ENCODE peak calls at places on chromosomes 12 and 14, in eight cellular contexts. One of them, this sample, is unnamed.
A peak's percentile ranks its signal among the peaks of the same experiment; 100 is the strongest.

GRCh38 chr12:5708371-5708770 is 236.7 kb downstream of the ANO2 start:
- DNase-seq in IMR-90: no peak
- DNase-seq in GM23338: no peak
- DNase-seq in cardiac muscle cell: no peak
- DNase-seq in tibial nerve: no peak
- DNase-seq in ovary: no peak
- DNase-seq in pancreas: no peak
- DNase-seq in tibial artery: no peak
- DNase-seq in this sample: no peak

GRCh38 chr14:67485501-67486095 is 2.9 kb downstream of the TMEM229B start:
- DNase-seq in IMR-90: no peak
- DNase-seq in GM23338: peak; percentile 29
- DNase-seq in cardiac muscle cell: peak; percentile 67
- DNase-seq in tibial nerve: no peak
- DNase-seq in ovary: no peak
- DNase-seq in pancreas: no peak
- DNase-seq in tibial artery: no peak
- DNase-seq in this sample: no peak

GRCh38 chr12:15956010-15956409 is 44.9 kb downstream of the DERA start:
- DNase-seq in IMR-90: no peak
- DNase-seq in GM23338: no peak
- DNase-seq in cardiac muscle cell: no peak
- DNase-seq in tibial nerve: no peak
- DNase-seq in ovary: no peak
- DNase-seq in pancreas: no peak
- DNase-seq in tibial artery: no peak
- DNase-seq in this sample: no peak

GRCh38 chr14:96274122-96274910 is 18.3 kb downstream of the BDKRB1 start:
- DNase-seq in IMR-90: peak; percentile 97
- DNase-seq in GM23338: no peak
- DNase-seq in cardiac muscle cell: peak; percentile 82
- DNase-seq in tibial nerve: no peak
- DNase-seq in ovary: no peak
- DNase-seq in pancreas: no peak
- DNase-seq in tibial artery: no peak
- DNase-seq in this sample: no peak

GRCh38 chr14:84006643-84007137 is 1523.3 kb upstream of the FLRT2 start:
- DNase-seq in IMR-90: no peak
- DNase-seq in GM23338: peak; percentile 33
- DNase-seq in cardiac muscle cell: peak; percentile 43
- DNase-seq in tibial nerve: no peak
- DNase-seq in ovary: no peak
- DNase-seq in pancreas: no peak
- DNase-seq in tibial artery: no peak
- DNase-seq in this sample: no peak

GRCh38 chr12:120925740-120926563 is 21.8 kb upstream of the SPPL3 start:
- DNase-seq in IMR-90: no peak
- DNase-seq in GM23338: peak; percentile 59
- DNase-seq in cardiac muscle cell: no peak
- DNase-seq in tibial nerve: no peak
- DNase-seq in ovary: no peak
- DNase-seq in pancreas: no peak
- DNase-seq in tibial artery: no peak
- DNase-seq in this sample: no peak

GRCh38 chr12:88431245-88431644 is 149.0 kb downstream of the KITLG start:
- DNase-seq in IMR-90: no peak
- DNase-seq in GM23338: no peak
- DNase-seq in cardiac muscle cell: no peak
- DNase-seq in tibial nerve: no peak
- DNase-seq in ovary: no peak
- DNase-seq in pancreas: no peak
- DNase-seq in tibial artery: no peak
- DNase-seq in this sample: no peak

GRCh38 chr12:14417717-14418116 is 52.2 kb downstream of the ATF7IP start:
- DNase-seq in IMR-90: peak; percentile 92
- DNase-seq in GM23338: peak; percentile 96
- DNase-seq in cardiac muscle cell: peak; percentile 93
- DNase-seq in tibial nerve: peak; percentile 24
- DNase-seq in ovary: no peak
- DNase-seq in pancreas: peak; percentile 43
- DNase-seq in tibial artery: no peak
- DNase-seq in this sample: peak; percentile 77

GRCh38 chr14:60250318-60251035 is 1.5 kb downstream of the PPM1A start:
- DNase-seq in IMR-90: peak; percentile 9
- DNase-seq in GM23338: peak; percentile 23
- DNase-seq in cardiac muscle cell: peak; percentile 20
- DNase-seq in tibial nerve: no peak
- DNase-seq in ovary: no peak
- DNase-seq in pancreas: no peak
- DNase-seq in tibial artery: no peak
- DNase-seq in this sample: no peak

GRCh38 chr14:83799230-83799629 is 1730.7 kb upstream of the FLRT2 start:
- DNase-seq in IMR-90: no peak
- DNase-seq in GM23338: no peak
- DNase-seq in cardiac muscle cell: no peak
- DNase-seq in tibial nerve: no peak
- DNase-seq in ovary: no peak
- DNase-seq in pancreas: no peak
- DNase-seq in tibial artery: no peak
- DNase-seq in this sample: no peak

GRCh38 chr12:125167658-125168057 is 102.4 kb downstream of the AACS start:
- DNase-seq in IMR-90: no peak
- DNase-seq in GM23338: no peak
- DNase-seq in cardiac muscle cell: no peak
- DNase-seq in tibial nerve: no peak
- DNase-seq in ovary: no peak
- DNase-seq in pancreas: no peak
- DNase-seq in tibial artery: no peak
- DNase-seq in this sample: no peak

GRCh38 chr14:104865069-104865630 is at the start of gene CEP170B:
- DNase-seq in IMR-90: peak; percentile 21
- DNase-seq in GM23338: peak; percentile 57
- DNase-seq in cardiac muscle cell: peak; percentile 48
- DNase-seq in tibial nerve: no peak
- DNase-seq in ovary: no peak
- DNase-seq in pancreas: peak; percentile 43
- DNase-seq in tibial artery: peak; percentile 68
- DNase-seq in this sample: peak; percentile 27

GRCh38 chr14:54782803-54783659 is 119.6 kb downstream of the GCH1 start:
- DNase-seq in IMR-90: no peak
- DNase-seq in GM23338: peak; percentile 68
- DNase-seq in cardiac muscle cell: no peak
- DNase-seq in tibial nerve: no peak
- DNase-seq in ovary: no peak
- DNase-seq in pancreas: peak; percentile 32
- DNase-seq in tibial artery: no peak
- DNase-seq in this sample: no peak

GRCh38 chr12:37545759-37546158 is 770.8 kb upstream of the ALG10B start:
- DNase-seq in IMR-90: no peak
- DNase-seq in GM23338: no peak
- DNase-seq in cardiac muscle cell: no peak
- DNase-seq in tibial nerve: no peak
- DNase-seq in ovary: no peak
- DNase-seq in pancreas: no peak
- DNase-seq in tibial artery: no peak
- DNase-seq in this sample: no peak

GRCh38 chr12:109462868-109463692 is 14.0 kb downstream of the KCTD10 start:
- DNase-seq in IMR-90: peak; percentile 98
- DNase-seq in GM23338: peak; percentile 66
- DNase-seq in cardiac muscle cell: peak; percentile 99
- DNase-seq in tibial nerve: peak; percentile 80
- DNase-seq in ovary: peak; percentile 78
- DNase-seq in pancreas: peak; percentile 41
- DNase-seq in tibial artery: peak; percentile 93
- DNase-seq in this sample: peak; percentile 43

GRCh38 chr14:63342381-63342780 is 23.6 kb upstream of the GPHB5 start:
- DNase-seq in IMR-90: peak; percentile 2
- DNase-seq in GM23338: no peak
- DNase-seq in cardiac muscle cell: peak; percentile 4
- DNase-seq in tibial nerve: no peak
- DNase-seq in ovary: no peak
- DNase-seq in pancreas: no peak
- DNase-seq in tibial artery: no peak
- DNase-seq in this sample: no peak

GRCh38 chr14:101380940-101381339 is 180.4 kb upstream of the DIO3 start:
- DNase-seq in IMR-90: no peak
- DNase-seq in GM23338: no peak
- DNase-seq in cardiac muscle cell: no peak
- DNase-seq in tibial nerve: no peak
- DNase-seq in ovary: no peak
- DNase-seq in pancreas: no peak
- DNase-seq in tibial artery: no peak
- DNase-seq in this sample: no peak

GRCh38 chr14:83533734-83534133 is 1996.2 kb upstream of the FLRT2 start:
- DNase-seq in IMR-90: no peak
- DNase-seq in GM23338: no peak
- DNase-seq in cardiac muscle cell: no peak
- DNase-seq in tibial nerve: no peak
- DNase-seq in ovary: no peak
- DNase-seq in pancreas: no peak
- DNase-seq in tibial artery: no peak
- DNase-seq in this sample: no peak

GRCh38 chr12:69405466-69405865 is 45.9 kb downstream of the YEATS4 start:
- DNase-seq in IMR-90: peak; percentile 98
- DNase-seq in GM23338: no peak
- DNase-seq in cardiac muscle cell: peak; percentile 95
- DNase-seq in tibial nerve: no peak
- DNase-seq in ovary: no peak
- DNase-seq in pancreas: peak; percentile 24
- DNase-seq in tibial artery: peak; percentile 68
- DNase-seq in this sample: no peak

GRCh38 chr12:3753549-3754284 is 808 bp upstream of the CRACR2A start:
- DNase-seq in IMR-90: no peak
- DNase-seq in GM23338: no peak
- DNase-seq in cardiac muscle cell: peak; percentile 59
- DNase-seq in tibial nerve: no peak
- DNase-seq in ovary: peak; percentile 48
- DNase-seq in pancreas: no peak
- DNase-seq in tibial artery: no peak
- DNase-seq in this sample: no peak

GRCh38 chr12:62977419-62977818 is 42.5 kb upstream of the PPM1H start:
- DNase-seq in IMR-90: no peak
- DNase-seq in GM23338: no peak
- DNase-seq in cardiac muscle cell: no peak
- DNase-seq in tibial nerve: no peak
- DNase-seq in ovary: no peak
- DNase-seq in pancreas: no peak
- DNase-seq in tibial artery: no peak
- DNase-seq in this sample: no peak

GRCh38 chr14:74290415-74290814 is 12.3 kb downstream of the ABCD4 start:
- DNase-seq in IMR-90: peak; percentile 19
- DNase-seq in GM23338: peak; percentile 64
- DNase-seq in cardiac muscle cell: peak; percentile 21
- DNase-seq in tibial nerve: no peak
- DNase-seq in ovary: no peak
- DNase-seq in pancreas: no peak
- DNase-seq in tibial artery: no peak
- DNase-seq in this sample: no peak

GRCh38 chr12:94046626-94047410 is 101.6 kb upstream of the PLXNC1 start:
- DNase-seq in IMR-90: no peak
- DNase-seq in GM23338: no peak
- DNase-seq in cardiac muscle cell: peak; percentile 50
- DNase-seq in tibial nerve: no peak
- DNase-seq in ovary: no peak
- DNase-seq in pancreas: no peak
- DNase-seq in tibial artery: no peak
- DNase-seq in this sample: no peak

GRCh38 chr14:56059054-56059453 is 59.2 kb upstream of the PELI2 start:
- DNase-seq in IMR-90: peak; percentile 16
- DNase-seq in GM23338: no peak
- DNase-seq in cardiac muscle cell: peak; percentile 69
- DNase-seq in tibial nerve: no peak
- DNase-seq in ovary: no peak
- DNase-seq in pancreas: no peak
- DNase-seq in tibial artery: no peak
- DNase-seq in this sample: no peak

GRCh38 chr12:25110260-25110659 is 84.7 kb downstream of the DNAI7 start:
- DNase-seq in IMR-90: no peak
- DNase-seq in GM23338: no peak
- DNase-seq in cardiac muscle cell: no peak
- DNase-seq in tibial nerve: no peak
- DNase-seq in ovary: no peak
- DNase-seq in pancreas: no peak
- DNase-seq in tibial artery: no peak
- DNase-seq in this sample: no peak

GRCh38 chr14:23181946-23182345 is 1.5 kb downstream of the SLC7A8 start:
- DNase-seq in IMR-90: no peak
- DNase-seq in GM23338: peak; percentile 36
- DNase-seq in cardiac muscle cell: no peak
- DNase-seq in tibial nerve: no peak
- DNase-seq in ovary: no peak
- DNase-seq in pancreas: no peak
- DNase-seq in tibial artery: no peak
- DNase-seq in this sample: no peak
- H3K27ac ChIP-seq in IMR-90: no peak overlapping the region
- H3K27ac ChIP-seq in GM23338: peak overlapping the region; percentile 64
- H3K27ac ChIP-seq in cardiac muscle cell: no peak overlapping the region
- H3K27ac ChIP-seq in tibial nerve: peak overlapping the region; percentile 10
- H3K27ac ChIP-seq in ovary: no peak overlapping the region
- H3K27ac ChIP-seq in pancreas: no peak overlapping the region
- H3K27ac ChIP-seq in tibial artery: peak overlapping the region; percentile 78
- H3K27ac ChIP-seq in this sample: no peak overlapping the region

DNA sequence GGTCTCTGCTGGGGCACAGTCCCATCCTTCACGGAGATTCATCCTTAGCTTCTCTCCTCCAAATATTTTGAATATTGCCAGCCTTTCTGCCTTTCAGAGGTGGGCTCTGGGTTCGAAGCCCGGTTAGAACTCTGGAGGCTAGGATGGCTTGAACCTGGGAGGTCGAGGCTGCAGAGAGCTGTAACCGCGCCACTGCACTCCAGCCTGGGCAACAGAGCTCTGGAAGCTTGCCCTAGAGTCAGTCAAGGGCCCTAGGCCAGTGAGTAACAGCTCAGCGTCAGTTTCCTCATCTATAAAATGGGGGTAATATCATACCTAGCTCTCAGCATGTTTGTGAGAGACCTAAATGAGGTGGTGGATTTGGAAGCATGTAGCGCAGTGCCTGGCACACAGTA is 3.2 kb downstream of the PTPN6 start:
- DNase-seq in IMR-90: no peak
- DNase-seq in GM23338: no peak
- DNase-seq in cardiac muscle cell: no peak
- DNase-seq in tibial nerve: no peak
- DNase-seq in ovary: no peak
- DNase-seq in pancreas: no peak
- DNase-seq in tibial artery: no peak
- DNase-seq in this sample: no peak
- H3K4me1 ChIP-seq in IMR-90: peaks cover 2% of the 10 kb centered on the region
- H3K4me1 ChIP-seq in GM23338: peaks cover 13% of the 10 kb centered on the region
- H3K4me1 ChIP-seq in cardiac muscle cell: no peaks in the 10 kb centered on the region
- H3K4me1 ChIP-seq in tibial nerve: no peaks in the 10 kb centered on the region
- H3K4me1 ChIP-seq in ovary: no peaks in the 10 kb centered on the region
- H3K4me1 ChIP-seq in pancreas: no peaks in the 10 kb centered on the region
- H3K4me1 ChIP-seq in tibial artery: no peaks in the 10 kb centered on the region
- H3K4me1 ChIP-seq in this sample: peaks cover 84% of the 10 kb centered on the region

GRCh38 chr12:117662220-117662619 is 300.8 kb upstream of the NOS1 start:
- DNase-seq in IMR-90: no peak
- DNase-seq in GM23338: no peak
- DNase-seq in cardiac muscle cell: no peak
- DNase-seq in tibial nerve: no peak
- DNase-seq in ovary: no peak
- DNase-seq in pancreas: no peak
- DNase-seq in tibial artery: no peak
- DNase-seq in this sample: no peak
- H3K27ac ChIP-seq in IMR-90: no peak overlapping the region
- H3K27ac ChIP-seq in GM23338: no peak overlapping the region
- H3K27ac ChIP-seq in cardiac muscle cell: no peak overlapping the region
- H3K27ac ChIP-seq in tibial nerve: no peak overlapping the region
- H3K27ac ChIP-seq in ovary: no peak overlapping the region
- H3K27ac ChIP-seq in pancreas: no peak overlapping the region
- H3K27ac ChIP-seq in tibial artery: no peak overlapping the region
- H3K27ac ChIP-seq in this sample: no peak overlapping the region

GRCh38 chr12:9960613-9961012 is 10.6 kb upstream of the CLEC12A start:
- DNase-seq in IMR-90: no peak
- DNase-seq in GM23338: no peak
- DNase-seq in cardiac muscle cell: no peak
- DNase-seq in tibial nerve: no peak
- DNase-seq in ovary: no peak
- DNase-seq in pancreas: no peak
- DNase-seq in tibial artery: no peak
- DNase-seq in this sample: no peak
- H3K4me1 ChIP-seq in IMR-90: no peaks in the 10 kb centered on the region
- H3K4me1 ChIP-seq in GM23338: peaks cover 7% of the 10 kb centered on the region
- H3K4me1 ChIP-seq in cardiac muscle cell: no peaks in the 10 kb centered on the region
- H3K4me1 ChIP-seq in tibial nerve: no peaks in the 10 kb centered on the region
- H3K4me1 ChIP-seq in ovary: no peaks in the 10 kb centered on the region
- H3K4me1 ChIP-seq in pancreas: no peaks in the 10 kb centered on the region
- H3K4me1 ChIP-seq in tibial artery: no peaks in the 10 kb centered on the region
- H3K4me1 ChIP-seq in this sample: peaks cover 16% of the 10 kb centered on the region

This sample was measured in naive thymus-derived CD4-positive, alpha-beta T cell.